ENCODE peak calls at places on chromosomes 1 and 21, in nine cellular contexts. One of them, this sample, is unnamed.

GRCh38 chr1:28341591-28341990 is 12.8 kb downstream of the MED18 start:
- DNase-seq in upper lobe of right lung: no peak
- DNase-seq in GM12865: no peak
- DNase-seq in tibial artery: no peak
- DNase-seq in right atrium auricular region: no peak
- DNase-seq in fibroblast of pulmonary artery: peak
- DNase-seq in fibroblast of mammary gland: no peak
- DNase-seq in lower leg skin: no peak
- DNase-seq in tibial nerve: no peak
- DNase-seq in this sample: no peak

GRCh38 chr1:113874017-113874879 is 2.7 kb upstream of the PTPN22 start:
- DNase-seq in upper lobe of right lung: no peak
- DNase-seq in tibial nerve: no peak
- DNase-seq in right atrium auricular region: no peak
- DNase-seq in fibroblast of pulmonary artery: peak
- DNase-seq in fibroblast of mammary gland: peak
- DNase-seq in tibial artery: no peak
- DNase-seq in GM12865: peak
- DNase-seq in lower leg skin: no peak
- DNase-seq in this sample: no peak

GRCh38 chr1:212600980-212601379 is 7.6 kb upstream of the ATF3 start:
- DNase-seq in right atrium auricular region: no peak
- DNase-seq in fibroblast of pulmonary artery: no peak
- DNase-seq in fibroblast of mammary gland: peak
- DNase-seq in lower leg skin: no peak
- DNase-seq in upper lobe of right lung: no peak
- DNase-seq in tibial artery: no peak
- DNase-seq in GM12865: no peak
- DNase-seq in tibial nerve: no peak
- DNase-seq in this sample: no peak

GRCh38 chr21:45502006-45502345 is 40.3 kb downstream of the SLC19A1 start:
- DNase-seq in GM12865: no peak
- DNase-seq in fibroblast of pulmonary artery: no peak
- DNase-seq in right atrium auricular region: no peak
- DNase-seq in lower leg skin: peak
- DNase-seq in upper lobe of right lung: peak
- DNase-seq in tibial artery: peak
- DNase-seq in fibroblast of mammary gland: no peak
- DNase-seq in tibial nerve: no peak
- DNase-seq in this sample: no peak

GRCh38 chr1:21670956-21671902 is 2.1 kb upstream of the RAP1GAP start:
- DNase-seq in upper lobe of right lung: no peak
- DNase-seq in fibroblast of mammary gland: no peak
- DNase-seq in fibroblast of pulmonary artery: no peak
- DNase-seq in tibial artery: no peak
- DNase-seq in lower leg skin: peak
- DNase-seq in tibial nerve: no peak
- DNase-seq in GM12865: no peak
- DNase-seq in right atrium auricular region: no peak
- DNase-seq in this sample: no peak

GRCh38 chr1:214823311-214824117 is 220.5 kb downstream of the CENPF start:
- DNase-seq in tibial nerve: no peak
- DNase-seq in upper lobe of right lung: no peak
- DNase-seq in right atrium auricular region: no peak
- DNase-seq in lower leg skin: no peak
- DNase-seq in fibroblast of mammary gland: no peak
- DNase-seq in GM12865: peak
- DNase-seq in tibial artery: no peak
- DNase-seq in fibroblast of pulmonary artery: no peak
- DNase-seq in this sample: no peak

GRCh38 chr21:43861716-43862115 is 3.3 kb upstream of the AGPAT3 start:
- DNase-seq in upper lobe of right lung: no peak
- DNase-seq in fibroblast of pulmonary artery: no peak
- DNase-seq in tibial nerve: no peak
- DNase-seq in GM12865: no peak
- DNase-seq in lower leg skin: no peak
- DNase-seq in right atrium auricular region: no peak
- DNase-seq in fibroblast of mammary gland: no peak
- DNase-seq in tibial artery: no peak
- DNase-seq in this sample: no peak

GRCh38 chr21:17889171-17889570 is 70.0 kb upstream of the C21orf91 start:
- DNase-seq in fibroblast of mammary gland: no peak
- DNase-seq in tibial artery: no peak
- DNase-seq in tibial nerve: no peak
- DNase-seq in fibroblast of pulmonary artery: no peak
- DNase-seq in right atrium auricular region: no peak
- DNase-seq in lower leg skin: no peak
- DNase-seq in GM12865: no peak
- DNase-seq in upper lobe of right lung: no peak
- DNase-seq in this sample: no peak

GRCh38 chr1:156539824-156540223 is 32.5 kb downstream of the IQGAP3 start:
- DNase-seq in GM12865: no peak
- DNase-seq in fibroblast of pulmonary artery: no peak
- DNase-seq in fibroblast of mammary gland: no peak
- DNase-seq in right atrium auricular region: no peak
- DNase-seq in tibial nerve: no peak
- DNase-seq in upper lobe of right lung: no peak
- DNase-seq in tibial artery: no peak
- DNase-seq in lower leg skin: no peak
- DNase-seq in this sample: no peak

GRCh38 chr1:168170552-168171508 is 7.9 kb upstream of the TIPRL start:
- DNase-seq in lower leg skin: no peak
- DNase-seq in fibroblast of pulmonary artery: no peak
- DNase-seq in GM12865: peak
- DNase-seq in tibial artery: no peak
- DNase-seq in right atrium auricular region: no peak
- DNase-seq in upper lobe of right lung: no peak
- DNase-seq in tibial nerve: no peak
- DNase-seq in fibroblast of mammary gland: no peak
- DNase-seq in this sample: no peak

GRCh38 chr1:192439373-192440025 is 122.7 kb downstream of the RGS21 start:
- DNase-seq in lower leg skin: no peak
- DNase-seq in GM12865: no peak
- DNase-seq in right atrium auricular region: no peak
- DNase-seq in upper lobe of right lung: no peak
- DNase-seq in fibroblast of mammary gland: peak
- DNase-seq in tibial artery: no peak
- DNase-seq in tibial nerve: no peak
- DNase-seq in fibroblast of pulmonary artery: peak
- DNase-seq in this sample: peak

GRCh38 chr1:112727716-112728115 is 12.6 kb upstream of the PPM1J start:
- DNase-seq in right atrium auricular region: no peak
- DNase-seq in fibroblast of pulmonary artery: no peak
- DNase-seq in lower leg skin: no peak
- DNase-seq in fibroblast of mammary gland: peak
- DNase-seq in tibial artery: no peak
- DNase-seq in GM12865: no peak
- DNase-seq in tibial nerve: no peak
- DNase-seq in upper lobe of right lung: no peak
- DNase-seq in this sample: no peak

GRCh38 chr1:94792876-94793605 is 27.1 kb upstream of the SLC44A3 start:
- DNase-seq in fibroblast of mammary gland: peak
- DNase-seq in upper lobe of right lung: no peak
- DNase-seq in right atrium auricular region: no peak
- DNase-seq in fibroblast of pulmonary artery: peak
- DNase-seq in lower leg skin: no peak
- DNase-seq in tibial artery: no peak
- DNase-seq in GM12865: no peak
- DNase-seq in tibial nerve: no peak
- DNase-seq in this sample: peak

GRCh38 chr1:67759692-67760029 is 73.6 kb downstream of the GNG12 start:
- DNase-seq in fibroblast of pulmonary artery: no peak
- DNase-seq in tibial artery: no peak
- DNase-seq in lower leg skin: no peak
- DNase-seq in fibroblast of mammary gland: no peak
- DNase-seq in upper lobe of right lung: no peak
- DNase-seq in GM12865: no peak
- DNase-seq in right atrium auricular region: no peak
- DNase-seq in tibial nerve: no peak
- DNase-seq in this sample: peak

GRCh38 chr1:175409938-175410337 is 217.4 kb upstream of the KIAA0040 start:
- DNase-seq in GM12865: no peak
- DNase-seq in upper lobe of right lung: no peak
- DNase-seq in right atrium auricular region: no peak
- DNase-seq in tibial artery: no peak
- DNase-seq in tibial nerve: no peak
- DNase-seq in fibroblast of pulmonary artery: no peak
- DNase-seq in lower leg skin: no peak
- DNase-seq in fibroblast of mammary gland: no peak
- DNase-seq in this sample: no peak

GRCh38 chr21:43885721-43886120 is 20.7 kb downstream of the AGPAT3 start:
- DNase-seq in upper lobe of right lung: no peak
- DNase-seq in fibroblast of pulmonary artery: no peak
- DNase-seq in lower leg skin: no peak
- DNase-seq in tibial nerve: no peak
- DNase-seq in right atrium auricular region: no peak
- DNase-seq in tibial artery: no peak
- DNase-seq in GM12865: no peak
- DNase-seq in fibroblast of mammary gland: no peak
- DNase-seq in this sample: no peak

GRCh38 chr1:35605882-35606182 is 32.7 kb downstream of the TFAP2E start:
- DNase-seq in GM12865: no peak
- DNase-seq in fibroblast of pulmonary artery: peak
- DNase-seq in lower leg skin: no peak
- DNase-seq in upper lobe of right lung: no peak
- DNase-seq in tibial nerve: no peak
- DNase-seq in tibial artery: no peak
- DNase-seq in right atrium auricular region: no peak
- DNase-seq in fibroblast of mammary gland: no peak
- DNase-seq in this sample: peak

GRCh38 chr1:238649200-238649599 is 737.2 kb upstream of the CHRM3 start:
- DNase-seq in upper lobe of right lung: no peak
- DNase-seq in fibroblast of pulmonary artery: no peak
- DNase-seq in tibial nerve: no peak
- DNase-seq in tibial artery: no peak
- DNase-seq in lower leg skin: no peak
- DNase-seq in fibroblast of mammary gland: no peak
- DNase-seq in right atrium auricular region: no peak
- DNase-seq in GM12865: no peak
- DNase-seq in this sample: no peak

GRCh38 chr1:238652346-238652968 is 733.9 kb upstream of the CHRM3 start:
- DNase-seq in lower leg skin: no peak
- DNase-seq in upper lobe of right lung: no peak
- DNase-seq in fibroblast of pulmonary artery: peak
- DNase-seq in right atrium auricular region: no peak
- DNase-seq in GM12865: no peak
- DNase-seq in fibroblast of mammary gland: peak
- DNase-seq in tibial nerve: no peak
- DNase-seq in tibial artery: no peak
- DNase-seq in this sample: peak

GRCh38 chr1:238648756-238649155 is 737.6 kb upstream of the CHRM3 start:
- DNase-seq in upper lobe of right lung: no peak
- DNase-seq in fibroblast of mammary gland: no peak
- DNase-seq in fibroblast of pulmonary artery: no peak
- DNase-seq in right atrium auricular region: no peak
- DNase-seq in tibial nerve: no peak
- DNase-seq in tibial artery: no peak
- DNase-seq in GM12865: no peak
- DNase-seq in lower leg skin: no peak
- DNase-seq in this sample: peak

GRCh38 chr1:238658766-238659165 is 727.6 kb upstream of the CHRM3 start:
- DNase-seq in lower leg skin: no peak
- DNase-seq in upper lobe of right lung: no peak
- DNase-seq in fibroblast of pulmonary artery: peak
- DNase-seq in fibroblast of mammary gland: peak
- DNase-seq in tibial artery: no peak
- DNase-seq in tibial nerve: no peak
- DNase-seq in right atrium auricular region: no peak
- DNase-seq in GM12865: no peak
- DNase-seq in this sample: peak

GRCh38 chr1:238653693-238654321 is 732.6 kb upstream of the CHRM3 start:
- DNase-seq in tibial artery: no peak
- DNase-seq in upper lobe of right lung: no peak
- DNase-seq in right atrium auricular region: no peak
- DNase-seq in tibial nerve: no peak
- DNase-seq in lower leg skin: no peak
- DNase-seq in fibroblast of mammary gland: peak
- DNase-seq in fibroblast of pulmonary artery: peak
- DNase-seq in GM12865: no peak
- DNase-seq in this sample: peak
- H3K4me3 ChIP-seq in tibial artery: no peak
- H3K4me3 ChIP-seq in upper lobe of right lung: no peak
- H3K4me3 ChIP-seq in right atrium auricular region: no peak
- H3K4me3 ChIP-seq in tibial nerve: no peak
- H3K4me3 ChIP-seq in lower leg skin: no peak
- H3K4me3 ChIP-seq in fibroblast of mammary gland: no peak
- H3K4me3 ChIP-seq in fibroblast of pulmonary artery: no peak
- H3K4me3 ChIP-seq in GM12865: no peak
- H3K4me3 ChIP-seq in this sample: no peak

GRCh38 chr1:217333939-217334338 is 297.0 kb downstream of the GPATCH2 start:
- DNase-seq in fibroblast of mammary gland: peak
- DNase-seq in GM12865: peak
- DNase-seq in tibial nerve: no peak
- DNase-seq in tibial artery: no peak
- DNase-seq in right atrium auricular region: no peak
- DNase-seq in lower leg skin: no peak
- DNase-seq in fibroblast of pulmonary artery: peak
- DNase-seq in upper lobe of right lung: no peak
- DNase-seq in this sample: peak
- TF ChIP-seq CTCF in fibroblast of mammary gland: peak
- TF ChIP-seq CTCF in GM12865: peak
- TF ChIP-seq CTCF in tibial nerve: peak
- TF ChIP-seq CTCF in tibial artery: peak
- TF ChIP-seq CTCF in right atrium auricular region: no peak
- TF ChIP-seq CTCF in lower leg skin: no peak
- TF ChIP-seq CTCF in fibroblast of pulmonary artery: peak
- TF ChIP-seq CTCF in upper lobe of right lung: peak
- TF ChIP-seq CTCF in this sample: peak

GRCh38 chr1:203361843-203362524 is 11.1 kb upstream of the FMOD start:
- DNase-seq in tibial nerve: no peak
- DNase-seq in right atrium auricular region: no peak
- DNase-seq in tibial artery: no peak
- DNase-seq in GM12865: peak
- DNase-seq in upper lobe of right lung: no peak
- DNase-seq in fibroblast of pulmonary artery: peak
- DNase-seq in lower leg skin: peak
- DNase-seq in fibroblast of mammary gland: peak
- DNase-seq in this sample: no peak
- H3K4me3 ChIP-seq in tibial nerve: no peak
- H3K4me3 ChIP-seq in right atrium auricular region: no peak
- H3K4me3 ChIP-seq in tibial artery: no peak
- H3K4me3 ChIP-seq in GM12865: no peak
- H3K4me3 ChIP-seq in upper lobe of right lung: no peak
- H3K4me3 ChIP-seq in fibroblast of pulmonary artery: no peak
- H3K4me3 ChIP-seq in lower leg skin: no peak
- H3K4me3 ChIP-seq in fibroblast of mammary gland: no peak
- H3K4me3 ChIP-seq in this sample: no peak

DNA sequence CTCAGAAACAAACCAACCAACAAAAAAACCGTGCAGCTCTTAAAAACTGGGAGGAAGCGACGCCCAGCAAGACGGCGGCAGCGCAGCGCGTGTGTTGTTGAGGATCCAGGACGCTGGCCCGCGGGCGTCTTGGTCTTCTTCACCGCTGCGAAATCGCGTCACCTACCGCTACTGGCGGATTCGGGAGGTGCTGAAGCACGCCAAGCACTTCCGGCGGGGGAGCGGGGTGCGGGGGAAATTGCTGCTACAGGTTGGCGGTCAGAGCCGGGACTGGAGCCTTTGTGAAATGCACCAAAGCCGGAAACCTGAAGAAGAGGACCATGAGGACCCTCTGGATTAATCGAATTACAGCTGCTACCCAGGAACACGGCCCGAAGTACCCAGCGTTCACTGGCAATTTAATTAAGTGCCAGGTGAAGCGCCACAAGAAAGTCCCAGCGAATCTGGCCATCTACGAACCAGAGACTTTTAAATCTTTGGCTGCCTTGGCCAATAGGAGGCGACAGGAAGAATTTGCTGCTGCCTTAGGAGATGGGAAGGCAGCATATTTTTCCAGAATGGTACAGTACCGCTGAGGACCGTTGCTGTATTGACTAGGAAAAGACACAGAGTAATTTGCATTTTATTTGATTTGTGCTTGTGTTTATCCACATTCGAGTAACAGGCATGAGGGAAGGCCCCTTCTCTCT is 11.9 kb upstream of the RIPPLY3 start:
- DNase-seq in right atrium auricular region: no peak
- DNase-seq in fibroblast of mammary gland: no peak
- DNase-seq in tibial nerve: no peak
- DNase-seq in upper lobe of right lung: no peak
- DNase-seq in GM12865: no peak
- DNase-seq in fibroblast of pulmonary artery: peak
- DNase-seq in lower leg skin: peak
- DNase-seq in tibial artery: no peak
- DNase-seq in this sample: no peak
- TF ChIP-seq CTCF in right atrium auricular region: no peak
- TF ChIP-seq CTCF in fibroblast of mammary gland: no peak
- TF ChIP-seq CTCF in tibial nerve: no peak
- TF ChIP-seq CTCF in upper lobe of right lung: no peak
- TF ChIP-seq CTCF in GM12865: no peak
- TF ChIP-seq CTCF in fibroblast of pulmonary artery: no peak
- TF ChIP-seq CTCF in lower leg skin: no peak
- TF ChIP-seq CTCF in tibial artery: no peak
- TF ChIP-seq CTCF in this sample: no peak

This sample was measured in astrocyte of the spinal cord.